ENCODE peak calls at places on chromosomes 4 and X, in four cellular contexts. F is MM.1S, H is mammary epithelial cell, L is fibroblast of lung. Z is an unnamed sample.
A peak's percentile ranks its signal among the peaks of the same experiment; 100 is the strongest.

GRCh38 chrX:22730542-22730941 is 269.2 kb upstream of the DDX53 start:
- DNase-seq in F (no peak), H (no peak), L (no peak), Z (no peak)

GRCh38 chr4:43243433-43244116 is 351.1 kb downstream of the GRXCR1 start:
- DNase-seq in F (no peak), H (no peak), L (no peak), Z (no peak)

GRCh38 chrX:122439836-122440235 is 744.2 kb upstream of the GRIA3 start:
- DNase-seq in F (no peak), H (no peak), L (no peak), Z (no peak)

GRCh38 chr4:159608434-159608833 is 505.6 kb downstream of the RAPGEF2 start:
- DNase-seq in F (no peak), H (peak; percentile 59), L (no peak), Z (no peak)

GRCh38 chr4:1711055-1711905 is 839 bp downstream of the SLBP start:
- DNase-seq in F (peak; percentile 31), H (peak; percentile 56), L (peak; percentile 55), Z (peak; percentile 66)

GRCh38 chrX:40388441-40388840 is 192.3 kb upstream of the ATP6AP2 start:
- DNase-seq in F (no peak), H (no peak), L (no peak), Z (no peak)

GRCh38 chr4:11765849-11766453 is 337.3 kb upstream of the HS3ST1 start:
- DNase-seq in F (peak; percentile 55), H (peak; percentile 41), L (peak; percentile 51), Z (peak; percentile 44)

GRCh38 chr4:102826105-102826889 is 1.1 kb downstream of the UBE2D3 start:
- DNase-seq in F (no peak), H (no peak), L (no peak), Z (no peak)

GRCh38 chr4:113113151-113113550 is 63.7 kb downstream of the ANK2 start:
- DNase-seq in F (no peak), H (no peak), L (no peak), Z (no peak)

GRCh38 chr4:55345980-55346850 is at the start of gene SRD5A3:
- DNase-seq in F (peak; percentile 87), H (peak; percentile 73), L (peak; percentile 79), Z (peak; percentile 82)

GRCh38 chrX:140943513-140943912 is 58.9 kb upstream of the SPANXB1 start:
- DNase-seq in F (no peak), H (no peak), L (no peak), Z (no peak)

GRCh38 chrX:115367956-115368355 is 78.4 kb downstream of the LUZP4 start:
- DNase-seq in F (no peak), H (peak; percentile 57), L (peak; percentile 22), Z (peak; percentile 34)

GRCh38 chr4:163554870-163555465 is 60.5 kb downstream of the TMA16 start:
- DNase-seq in F (peak; percentile 23), H (peak; percentile 8), L (peak; percentile 54), Z (peak; percentile 33)

GRCh38 chr4:2183394-2183793 is 58.5 kb downstream of the HAUS3 start:
- DNase-seq in F (no peak), H (no peak), L (peak; percentile 44), Z (no peak)

GRCh38 chrX:139692506-139692849 is 15.5 kb downstream of the MCF2 start:
- DNase-seq in F (no peak), H (no peak), L (no peak), Z (no peak)

GRCh38 chr4:1072830-1073446 is 40.4 kb downstream of the RNF212 start:
- DNase-seq in F (peak; percentile 12), H (peak; percentile 55), L (peak; percentile 65), Z (peak; percentile 65)

GRCh38 chrX:96692911-96693310 is 8.3 kb downstream of the DIAPH2 start:
- DNase-seq in F (no peak), H (no peak), L (peak; percentile 57), Z (no peak)

GRCh38 chr4:101643201-101643600 is 147.3 kb upstream of the BANK1 start:
- DNase-seq in F (no peak), H (peak; percentile 92), L (no peak), Z (no peak)

GRCh38 chrX:41906515-41907165 is 16.7 kb downstream of the CASK start:
- DNase-seq in F (no peak), H (peak; percentile 74), L (no peak), Z (no peak)
- H3K9me3 ChIP-seq in F (no peaks in the 10 kb centered on the region), H (no peaks in the 10 kb centered on the region), L (no peaks in the 10 kb centered on the region), Z (peaks cover 5% of the 10 kb centered on the region)

DNA sequence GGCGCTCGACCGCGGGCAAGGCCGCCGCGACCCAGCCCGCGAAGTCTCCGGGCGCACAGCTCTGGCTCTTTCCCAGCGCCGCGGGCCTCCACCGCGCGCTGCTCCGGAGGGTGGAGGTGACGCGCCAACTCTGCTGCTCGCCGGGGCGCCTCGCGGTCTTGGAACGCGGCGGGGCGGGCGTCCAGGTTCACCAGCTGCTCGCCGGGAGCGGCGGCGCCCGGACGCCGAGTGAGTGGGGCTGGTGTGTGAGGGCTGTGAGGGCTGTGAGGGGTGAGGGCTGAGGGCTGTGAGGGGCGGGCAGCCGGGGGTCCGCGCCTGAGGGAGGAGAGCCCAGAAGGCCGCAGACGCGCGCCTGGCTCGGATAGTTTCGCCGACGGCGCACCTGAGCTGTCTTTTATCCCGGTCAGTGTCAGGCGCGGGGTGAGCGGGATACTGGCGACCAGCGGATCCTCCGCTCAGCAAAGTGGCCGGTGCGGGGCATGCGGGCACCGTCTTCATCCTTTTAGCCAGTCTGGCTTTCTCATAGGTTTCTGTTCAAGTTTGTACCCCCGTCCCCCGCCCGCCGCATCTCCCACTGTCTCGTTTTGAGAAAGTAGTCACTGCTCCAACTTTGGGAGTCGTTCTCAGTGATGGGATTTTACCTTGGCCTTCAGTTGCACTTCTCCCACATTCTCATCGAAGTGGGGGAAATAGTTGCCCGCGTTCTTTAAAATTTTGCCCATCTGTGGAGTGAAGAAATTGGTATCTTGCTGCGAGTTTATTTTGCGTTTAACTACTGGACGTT is 580 bp downstream of the HERC5 start:
- DNase-seq in F (peak; percentile 57), H (peak; percentile 38), L (no peak), Z (peak; percentile 50)
- H3K9ac ChIP-seq in F (peak overlapping the region; percentile 72), H (no peak overlapping the region), L (no peak overlapping the region), Z (peak overlapping the region; percentile 64)

GRCh38 chr4:173525118-173526033 is 4.7 kb downstream of the HAND2 start:
- DNase-seq in F (no peak), H (no peak), L (no peak), Z (peak; percentile 80)

GRCh38 chr4:173527103-173527876 is 2.7 kb downstream of the HAND2 start:
- DNase-seq in F (no peak), H (no peak), L (no peak), Z (peak; percentile 66)

GRCh38 chr4:173526724-173527102 is 3.3 kb downstream of the HAND2 start:
- DNase-seq in F (no peak), H (no peak), L (no peak), Z (no peak)

GRCh38 chr4:173524218-173525117 is 5.6 kb downstream of the HAND2 start:
- DNase-seq in F (no peak), H (no peak), L (no peak), Z (peak; percentile 71)

DNA sequence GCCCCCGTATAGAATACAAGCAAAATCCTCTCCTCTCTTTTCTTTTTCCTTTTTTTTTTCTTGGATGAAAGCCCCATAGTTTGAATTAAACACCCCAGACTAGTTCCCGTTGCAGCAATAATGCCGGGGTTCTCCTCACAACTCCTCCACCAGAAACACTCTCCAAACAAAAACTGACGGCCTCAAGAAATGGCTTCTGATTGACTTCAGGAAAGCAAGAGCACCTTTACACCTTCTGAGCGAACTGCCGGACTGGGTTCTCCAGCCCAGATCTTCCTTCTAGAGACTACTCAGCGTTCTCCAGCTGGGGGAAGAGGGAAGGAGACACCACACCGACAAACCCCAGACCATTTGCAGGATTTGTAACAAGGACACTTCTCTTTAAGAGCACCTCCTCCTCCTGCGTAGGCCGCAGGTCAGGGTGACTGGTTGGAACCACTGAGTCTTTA is 4.0 kb downstream of the HAND2 start:
- DNase-seq in F (no peak), H (no peak), L (no peak), Z (peak; percentile 71)
- H3K9me3 ChIP-seq in F (no peaks in the 10 kb centered on the region), H (peaks cover 5% of the 10 kb centered on the region), L (no peaks in the 10 kb centered on the region), Z (no peaks in the 10 kb centered on the region)

GRCh38 chrX:150364347-150365050 is 1.4 kb downstream of the MAMLD1 start:
- DNase-seq in F (no peak), H (peak; percentile 39), L (peak; percentile 9), Z (peak; percentile 38)
- H3K9ac ChIP-seq in F (no peak overlapping the region), H (peak overlapping the region; percentile 55), L (peak overlapping the region; percentile 78), Z (peak overlapping the region; percentile 77)

GRCh38 chrX:70505451-70505841 is 60.8 kb downstream of the DLG3 start:
- DNase-seq in F (no peak), H (no peak), L (no peak), Z (no peak)
- H3K9me3 ChIP-seq in F (no peaks in the 10 kb centered on the region), H (peaks cover 3% of the 10 kb centered on the region), L (no peaks in the 10 kb centered on the region), Z (no peaks in the 10 kb centered on the region)